ENCODE peak calls at places on chromosomes 3 and 15, in four cellular contexts. S is tibial nerve, Y is stomach, M is transverse colon. K is an unnamed sample.
A peak's percentile ranks its signal among the peaks of the same experiment; 100 is the strongest.

GRCh38 chr15:89089316-89090230 is 1.3 kb downstream of the ABHD2 start:
- DNase-seq in S (no peak), Y (no peak), M (no peak), K (no peak)

GRCh38 chr3:171846594-171846993 is 3.4 kb downstream of the TMEM212 start:
- DNase-seq in S (no peak), Y (no peak), M (no peak), K (no peak)

GRCh38 chr3:58383904-58384303 is 49.7 kb downstream of the PDHB start:
- DNase-seq in S (peak; percentile 30), Y (no peak), M (no peak), K (no peak)

GRCh38 chr3:148023994-148024393 is 614.8 kb downstream of the ZIC1 start:
- DNase-seq in S (no peak), Y (no peak), M (no peak), K (no peak)

GRCh38 chr3:5891721-5892120 is 704.2 kb downstream of the EDEM1 start:
- DNase-seq in S (no peak), Y (no peak), M (no peak), K (no peak)

GRCh38 chr3:37349640-37350039 is 175.3 kb upstream of the LRRFIP2 start:
- DNase-seq in S (no peak), Y (no peak), M (no peak), K (no peak)

GRCh38 chr3:143608966-143609365 is 239.3 kb downstream of the SLC9A9 start:
- DNase-seq in S (no peak), Y (no peak), M (no peak), K (no peak)

GRCh38 chr3:54120657-54121403 is 1.5 kb upstream of the CACNA2D3 start:
- DNase-seq in S (no peak), Y (peak; percentile 27), M (no peak), K (no peak)

GRCh38 chr3:134330895-134331810 is 43.1 kb downstream of the AMOTL2 start:
- DNase-seq in S (no peak), Y (no peak), M (no peak), K (no peak)

GRCh38 chr3:125116311-125117069 is 60.7 kb upstream of the HEG1 start:
- DNase-seq in S (no peak), Y (no peak), M (no peak), K (no peak)

GRCh38 chr3:150020527-150020926 is 49.8 kb upstream of the PFN2 start:
- DNase-seq in S (no peak), Y (no peak), M (no peak), K (no peak)

GRCh38 chr3:194446754-194447153 is 40.0 kb downstream of the ATP13A3 start:
- DNase-seq in S (no peak), Y (no peak), M (no peak), K (no peak)

GRCh38 chr3:57009367-57009766 is 51.1 kb upstream of the SPATA12 start:
- DNase-seq in S (no peak), Y (no peak), M (no peak), K (no peak)

GRCh38 chr3:15512173-15512572 is 9.3 kb downstream of the COLQ start:
- DNase-seq in S (no peak), Y (peak; percentile 69), M (no peak), K (no peak)

GRCh38 chr3:39809181-39809994 is at the start of gene MYRIP:
- DNase-seq in S (no peak), Y (peak; percentile 90), M (peak; percentile 81), K (peak; percentile 26)

GRCh38 chr15:59191855-59192237 is 14.8 kb upstream of the LDHAL6B start:
- DNase-seq in S (no peak), Y (no peak), M (no peak), K (no peak)

GRCh38 chr15:74196175-74196574 is 6.4 kb downstream of the STRA6 start:
- DNase-seq in S (no peak), Y (peak; percentile 65), M (peak; percentile 86), K (peak; percentile 54)

GRCh38 chr15:40249477-40250303 is 10.8 kb downstream of the PAK6 start:
- DNase-seq in S (no peak), Y (no peak), M (no peak), K (no peak)

DNA sequence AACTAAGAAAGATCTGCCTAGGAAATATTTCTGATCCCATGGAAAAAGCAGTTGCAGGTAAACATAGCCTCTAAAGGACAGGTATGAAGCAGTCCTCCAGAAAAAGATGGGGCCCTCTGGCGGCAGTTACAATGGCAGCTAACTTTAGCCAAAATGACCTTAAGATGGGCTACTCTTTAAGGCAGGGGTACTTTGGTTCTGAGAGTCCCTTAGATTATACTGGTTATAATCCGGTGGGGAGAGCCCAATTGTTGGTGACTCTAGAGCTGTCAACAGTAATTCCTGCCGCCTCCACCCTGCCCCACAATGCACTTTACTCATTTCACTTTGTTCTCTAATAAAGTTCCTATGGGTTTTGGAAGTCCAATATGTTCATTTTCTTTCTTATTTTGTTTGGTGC is 412.8 kb upstream of the WNT5A start:
- DNase-seq in S (no peak), Y (no peak), M (no peak), K (no peak)
- TF ChIP-seq CTCF in S (no peak), Y (no peak), M (no peak), K (no peak)

GRCh38 chr15:70213779-70214178 is 116.1 kb upstream of the TLE3 start:
- DNase-seq in S (no peak), Y (no peak), M (no peak), K (no peak)
- TF ChIP-seq POLR2A in S (no peak), Y (no peak), M (no peak), K (no peak)

GRCh38 chr15:84634228-84634837 is 19.8 kb downstream of the WDR73 start:
- DNase-seq in S (no peak), Y (no peak), M (no peak), K (no peak)

GRCh38 chr15:84631706-84632272 is 22.3 kb downstream of the WDR73 start:
- DNase-seq in S (no peak), Y (no peak), M (no peak), K (no peak)

GRCh38 chr15:84629033-84629432 is 25.1 kb downstream of the WDR73 start:
- DNase-seq in S (no peak), Y (no peak), M (no peak), K (no peak)

GRCh38 chr15:84638103-84638502 is 16.0 kb downstream of the WDR73 start:
- DNase-seq in S (no peak), Y (no peak), M (no peak), K (no peak)

GRCh38 chr15:84633311-84634227 is 20.5 kb downstream of the WDR73 start:
- DNase-seq in S (peak; percentile 36), Y (peak; percentile 77), M (peak; percentile 79), K (peak; percentile 54)
- TF ChIP-seq CTCF in S (no peak), Y (no peak), M (no peak), K (no peak)

GRCh38 chr15:64901141-64901540 is 10.6 kb upstream of the ANKDD1A start:
- DNase-seq in S (no peak), Y (no peak), M (no peak), K (no peak)
- TF ChIP-seq POLR2A in S (no peak), Y (no peak), M (no peak), K (no peak)

GRCh38 chr3:126751611-126752302 is 47.7 kb downstream of the CHCHD6 start:
- DNase-seq in S (no peak), Y (no peak), M (no peak), K (no peak)

GRCh38 chr3:126752303-126753190 is 48.5 kb downstream of the CHCHD6 start:
- DNase-seq in S (peak; percentile 82), Y (peak; percentile 76), M (peak; percentile 74), K (peak; percentile 62)

GRCh38 chr3:126750760-126751129 is 46.7 kb downstream of the CHCHD6 start:
- DNase-seq in S (no peak), Y (no peak), M (no peak), K (no peak)

GRCh38 chr3:126755866-126756265 is 51.8 kb downstream of the CHCHD6 start:
- DNase-seq in S (no peak), Y (no peak), M (no peak), K (no peak)

GRCh38 chr3:126753191-126754160 is 49.4 kb downstream of the CHCHD6 start:
- DNase-seq in S (no peak), Y (no peak), M (no peak), K (no peak)
- TF ChIP-seq CTCF in S (no peak), Y (no peak), M (no peak), K (no peak)